ENCODE peak calls at places on chromosomes 12 and 14, in nine cellular contexts. Z, R, T, H, I, U, X, G and W are unnamed samples.

GRCh38 chr12:96981053-96981452 is 74.0 kb downstream of the NEDD1 start:
- DNase-seq in U (peak), T (peak), R (no peak), G (peak), I (no peak), H (peak), Z (no peak), X (peak), W (no peak)

GRCh38 chr12:114685869-114686268 is 1.9 kb upstream of the TBX3 start:
- DNase-seq in T (peak), H (no peak), R (no peak), U (no peak), I (no peak), G (no peak), Z (no peak), X (no peak), W (no peak)

GRCh38 chr14:59630281-59630963 is 53.8 kb upstream of the CCDC175 start:
- DNase-seq in Z (no peak), T (no peak), X (peak), I (peak), R (no peak), G (peak), U (no peak), H (no peak), W (peak)

GRCh38 chr14:78519863-78520262 is 349.7 kb downstream of the NRXN3 start:
- DNase-seq in Z (peak), I (peak), T (peak), G (peak), U (peak), X (peak), R (no peak), H (peak), W (peak)

GRCh38 chr14:44846232-44846824 is 115.4 kb downstream of the KLHL28 start:
- DNase-seq in U (peak), H (peak), T (peak), I (peak), R (no peak), Z (peak), X (peak), G (peak), W (peak)

GRCh38 chr14:59313063-59314018 is 124.9 kb downstream of the DAAM1 start:
- DNase-seq in G (no peak), Z (peak), R (no peak), X (no peak), U (no peak), T (no peak), I (no peak), H (no peak), W (no peak)

GRCh38 chr14:64786296-64787149 is 82.3 kb downstream of the PLEKHG3 start:
- DNase-seq in I (no peak), T (peak), U (no peak), R (no peak), G (peak), X (peak), Z (no peak), H (no peak), W (no peak)

GRCh38 chr14:93748208-93749080 is 39.8 kb downstream of the PRIMA1 start:
- DNase-seq in R (no peak), U (no peak), I (no peak), G (no peak), X (no peak), H (no peak), T (no peak), Z (no peak), W (no peak)

GRCh38 chr12:91926810-91927209 is 218.8 kb downstream of the BTG1 start:
- DNase-seq in G (peak), X (peak), H (peak), Z (no peak), I (no peak), R (no peak), U (peak), T (peak), W (no peak)

GRCh38 chr12:57839996-57840395 is 6.5 kb downstream of the CTDSP2 start:
- DNase-seq in I (no peak), G (no peak), Z (no peak), H (no peak), X (no peak), U (no peak), R (no peak), T (no peak), W (no peak)

GRCh38 chr14:76261371-76261811 is 109.7 kb downstream of the GPATCH2L start:
- DNase-seq in H (peak), T (peak), G (peak), I (no peak), U (no peak), X (peak), R (no peak), Z (no peak), W (no peak)

GRCh38 chr12:124893792-124894516 is 20.5 kb downstream of the UBC start:
- DNase-seq in H (no peak), U (no peak), I (no peak), G (no peak), R (no peak), X (no peak), T (no peak), Z (no peak), W (no peak)

GRCh38 chr12:75783093-75783877 is 248.3 kb downstream of the PHLDA1 start:
- DNase-seq in X (no peak), G (no peak), I (no peak), U (no peak), R (no peak), H (no peak), T (peak), Z (no peak), W (no peak)

GRCh38 chr14:37650356-37651037 is 55.1 kb downstream of the TTC6 start:
- DNase-seq in H (no peak), I (no peak), R (no peak), Z (no peak), T (peak), U (peak), X (no peak), G (no peak), W (no peak)

GRCh38 chr14:101821528-101821927 is 60.0 kb downstream of the PPP2R5C start:
- DNase-seq in G (no peak), R (no peak), U (no peak), Z (no peak), H (no peak), T (no peak), I (no peak), X (no peak), W (peak)

GRCh38 chr12:18358077-18358476 is 96.8 kb downstream of the PIK3C2G start:
- DNase-seq in H (no peak), R (no peak), I (no peak), T (no peak), Z (no peak), G (no peak), X (no peak), U (no peak), W (no peak)

GRCh38 chr12:65189028-65189718 is 19.8 kb downstream of the LEMD3 start:
- DNase-seq in X (no peak), I (no peak), U (no peak), Z (peak), G (no peak), H (no peak), T (no peak), R (no peak), W (no peak)

GRCh38 chr14:104399432-104400155 is 180.0 kb upstream of the C14orf180 start:
- DNase-seq in G (no peak), X (no peak), I (no peak), H (no peak), T (no peak), Z (no peak), U (no peak), R (no peak), W (no peak)
- TF ChIP-seq CTCF in G (no peak), X (no peak), I (no peak), H (no peak), T (no peak), Z (no peak), U (no peak), R (no peak), W (no peak)

GRCh38 chr14:74976264-74977113 is 21.1 kb upstream of the PGF start:
- DNase-seq in T (no peak), G (no peak), Z (no peak), U (no peak), I (no peak), H (no peak), R (no peak), X (no peak), W (no peak)
- TF ChIP-seq CTCF in T (no peak), G (no peak), Z (no peak), U (no peak), I (no peak), H (no peak), R (no peak), X (no peak), W (no peak)

DNA sequence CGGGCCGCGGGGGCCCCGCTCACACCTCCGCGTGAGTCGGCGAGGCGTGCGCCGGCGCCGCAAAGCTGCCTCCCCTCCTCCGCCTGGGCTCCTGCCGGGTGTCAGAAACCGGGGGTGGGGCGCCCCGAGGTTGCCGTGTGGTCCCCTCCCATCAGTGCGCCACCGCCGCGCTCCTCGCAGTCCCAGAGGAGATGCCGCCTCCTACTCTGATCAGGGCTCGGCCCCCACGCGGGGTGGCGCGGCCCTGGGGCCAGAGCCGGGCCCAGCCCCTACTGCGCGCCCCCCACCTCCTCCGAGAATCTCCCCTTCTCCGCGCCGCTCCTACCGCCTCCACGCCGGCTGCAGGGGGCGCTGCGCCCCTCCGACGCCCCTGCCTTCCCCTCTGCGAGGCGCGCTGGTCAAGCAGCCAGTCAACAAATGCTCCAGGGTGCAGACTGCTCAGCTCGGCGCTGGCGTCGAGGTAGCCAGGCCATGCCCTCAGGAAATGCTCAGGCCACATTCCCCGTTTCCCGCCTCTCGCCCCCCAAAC is 467 bp upstream of the JAG2 start:
- DNase-seq in I (peak), H (no peak), T (no peak), X (no peak), R (no peak), U (no peak), G (peak), Z (no peak), W (peak)
- TF ChIP-seq CTCF in I (peak), H (peak), T (peak), X (peak), R (peak), U (peak), G (peak), Z (peak), W (peak)

DNA sequence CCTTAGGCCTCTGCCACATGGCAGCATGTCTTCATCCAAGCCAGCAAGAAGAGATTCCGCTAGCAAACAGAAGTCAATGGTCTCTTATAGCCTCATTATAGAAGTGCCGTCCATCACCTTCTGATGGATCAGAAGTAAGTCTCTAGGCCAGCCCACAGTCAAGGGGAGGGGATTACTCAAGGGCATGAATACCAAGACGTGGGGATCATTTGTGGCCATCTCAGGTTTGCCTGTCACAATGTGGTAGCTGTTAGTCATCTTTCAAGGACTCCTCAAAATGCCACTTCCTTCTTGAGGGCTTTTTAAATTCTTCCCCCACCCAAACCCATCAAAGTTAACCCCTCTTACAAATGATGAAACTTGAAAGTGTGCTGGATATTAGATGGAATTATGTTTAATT is 8.1 kb upstream of the ADCY6 start:
- DNase-seq in T (no peak), H (no peak), X (no peak), U (no peak), R (no peak), I (no peak), Z (no peak), G (no peak), W (peak)
- TF ChIP-seq CTCF in T (no peak), H (no peak), X (no peak), U (no peak), R (no peak), I (no peak), Z (no peak), G (no peak), W (no peak)

GRCh38 chr14:104371917-104372316 is 207.6 kb upstream of the C14orf180 start:
- DNase-seq in U (no peak), I (no peak), H (no peak), Z (no peak), R (no peak), X (no peak), G (no peak), T (no peak), W (no peak)

GRCh38 chr14:104368751-104369100 is 210.8 kb upstream of the C14orf180 start:
- DNase-seq in X (no peak), U (no peak), I (no peak), T (no peak), H (no peak), R (no peak), Z (no peak), G (no peak), W (no peak)

GRCh38 chr14:104371031-104371430 is 208.5 kb upstream of the C14orf180 start:
- DNase-seq in T (no peak), X (no peak), I (no peak), G (no peak), Z (no peak), U (no peak), R (no peak), H (no peak), W (no peak)

GRCh38 chr14:104369208-104369607 is 210.4 kb upstream of the C14orf180 start:
- DNase-seq in I (no peak), H (no peak), R (no peak), X (no peak), U (no peak), G (no peak), T (no peak), Z (no peak), W (no peak)

GRCh38 chr14:104370256-104370870 is 209.2 kb upstream of the C14orf180 start:
- DNase-seq in R (no peak), H (no peak), G (no peak), I (peak), X (no peak), Z (no peak), U (peak), T (no peak), W (no peak)
- TF ChIP-seq CTCF in R (peak), H (no peak), G (no peak), I (peak), X (no peak), Z (no peak), U (peak), T (no peak), W (no peak)

DNA sequence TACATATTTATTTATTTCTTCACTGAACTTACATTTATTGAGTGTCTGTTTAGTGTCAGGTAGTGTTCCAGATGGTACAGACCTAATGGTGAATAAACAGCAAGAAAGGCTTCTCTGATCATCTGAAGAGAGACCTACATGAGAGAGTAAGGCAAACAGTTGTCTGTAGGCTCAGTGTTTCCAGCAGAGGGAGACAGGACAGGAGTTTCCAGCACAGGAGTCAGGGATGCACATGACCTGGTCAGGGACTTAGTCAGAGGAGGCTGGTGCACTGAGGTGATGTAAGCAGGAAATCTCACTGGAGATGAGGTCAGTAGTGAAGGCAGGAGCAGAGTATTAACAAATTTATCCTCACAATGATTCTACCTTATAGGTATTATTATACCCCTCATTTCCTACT is 233.2 kb downstream of the MDGA2 start:
- DNase-seq in X (peak), G (peak), U (peak), R (no peak), H (peak), Z (no peak), T (no peak), I (peak), W (no peak)
- TF ChIP-seq CTCF in X (peak), G (no peak), U (peak), R (no peak), H (peak), Z (no peak), T (no peak), I (no peak), W (no peak)